ENCODE peak calls at places on chromosomes 1 and 21, in seven cellular contexts. One of them, this sample, is unnamed.

GRCh38 chr1:54705153-54705552 is 10.5 kb upstream of the TTC4 start:
- DNase-seq in neural crest cell: no peak
- DNase-seq in B cell: no peak
- DNase-seq in coronary artery: no peak
- DNase-seq in body of pancreas: no peak
- DNase-seq in hepatocyte: no peak
- DNase-seq in brain microvascular endothelial cell: no peak
- DNase-seq in this sample: no peak

GRCh38 chr1:164765557-164765956 is 206.6 kb downstream of the PBX1 start:
- DNase-seq in neural crest cell: no peak
- DNase-seq in B cell: no peak
- DNase-seq in coronary artery: no peak
- DNase-seq in body of pancreas: no peak
- DNase-seq in hepatocyte: no peak
- DNase-seq in brain microvascular endothelial cell: peak
- DNase-seq in this sample: no peak

GRCh38 chr21:31586118-31586517 is 73.4 kb upstream of the SOD1 start:
- DNase-seq in neural crest cell: no peak
- DNase-seq in B cell: no peak
- DNase-seq in coronary artery: no peak
- DNase-seq in body of pancreas: no peak
- DNase-seq in hepatocyte: no peak
- DNase-seq in brain microvascular endothelial cell: no peak
- DNase-seq in this sample: no peak

GRCh38 chr1:242318140-242318539 is 206.4 kb downstream of the PLD5 start:
- DNase-seq in neural crest cell: no peak
- DNase-seq in B cell: no peak
- DNase-seq in coronary artery: no peak
- DNase-seq in body of pancreas: peak
- DNase-seq in hepatocyte: no peak
- DNase-seq in brain microvascular endothelial cell: no peak
- DNase-seq in this sample: no peak

GRCh38 chr1:86190873-86191272 is 34.3 kb upstream of the COL24A1 start:
- DNase-seq in neural crest cell: no peak
- DNase-seq in B cell: no peak
- DNase-seq in coronary artery: no peak
- DNase-seq in body of pancreas: no peak
- DNase-seq in hepatocyte: no peak
- DNase-seq in brain microvascular endothelial cell: no peak
- DNase-seq in this sample: no peak

GRCh38 chr1:201982082-201982922 is at the start of gene RNPEP:
- DNase-seq in neural crest cell: peak
- DNase-seq in B cell: peak
- DNase-seq in coronary artery: peak
- DNase-seq in body of pancreas: peak
- DNase-seq in hepatocyte: peak
- DNase-seq in brain microvascular endothelial cell: peak
- DNase-seq in this sample: peak

GRCh38 chr1:54384921-54385726 is 21.1 kb downstream of the SSBP3 start:
- DNase-seq in neural crest cell: no peak
- DNase-seq in B cell: no peak
- DNase-seq in coronary artery: no peak
- DNase-seq in body of pancreas: no peak
- DNase-seq in hepatocyte: no peak
- DNase-seq in brain microvascular endothelial cell: no peak
- DNase-seq in this sample: no peak

GRCh38 chr21:25791321-25791720 is 56.5 kb downstream of the GABPA start:
- DNase-seq in neural crest cell: no peak
- DNase-seq in B cell: no peak
- DNase-seq in coronary artery: no peak
- DNase-seq in body of pancreas: no peak
- DNase-seq in hepatocyte: no peak
- DNase-seq in brain microvascular endothelial cell: no peak
- DNase-seq in this sample: no peak

GRCh38 chr1:35855016-35855700 is 27.9 kb upstream of the AGO1 start:
- DNase-seq in neural crest cell: no peak
- DNase-seq in B cell: no peak
- DNase-seq in coronary artery: no peak
- DNase-seq in body of pancreas: no peak
- DNase-seq in hepatocyte: peak
- DNase-seq in brain microvascular endothelial cell: no peak
- DNase-seq in this sample: no peak

GRCh38 chr1:223556414-223557124 is 108.9 kb downstream of the CAPN8 start:
- DNase-seq in neural crest cell: peak
- DNase-seq in B cell: no peak
- DNase-seq in coronary artery: no peak
- DNase-seq in body of pancreas: peak
- DNase-seq in hepatocyte: peak
- DNase-seq in brain microvascular endothelial cell: peak
- DNase-seq in this sample: peak

GRCh38 chr1:92951141-92951582 is 10.1 kb downstream of the DIPK1A start:
- DNase-seq in neural crest cell: no peak
- DNase-seq in B cell: peak
- DNase-seq in coronary artery: no peak
- DNase-seq in body of pancreas: no peak
- DNase-seq in hepatocyte: peak
- DNase-seq in brain microvascular endothelial cell: peak
- DNase-seq in this sample: no peak

GRCh38 chr1:37410815-37411214 is 63.6 kb upstream of the ZC3H12A start:
- DNase-seq in neural crest cell: peak
- DNase-seq in B cell: no peak
- DNase-seq in coronary artery: no peak
- DNase-seq in body of pancreas: no peak
- DNase-seq in hepatocyte: peak
- DNase-seq in brain microvascular endothelial cell: peak
- DNase-seq in this sample: no peak

GRCh38 chr21:21085206-21085605 is 87.0 kb downstream of the NCAM2 start:
- DNase-seq in neural crest cell: no peak
- DNase-seq in B cell: no peak
- DNase-seq in coronary artery: no peak
- DNase-seq in body of pancreas: no peak
- DNase-seq in hepatocyte: no peak
- DNase-seq in brain microvascular endothelial cell: no peak
- DNase-seq in this sample: no peak

GRCh38 chr1:206489980-206490534 is 17.3 kb upstream of the RASSF5 start:
- DNase-seq in neural crest cell: peak
- DNase-seq in B cell: peak
- DNase-seq in coronary artery: no peak
- DNase-seq in body of pancreas: peak
- DNase-seq in hepatocyte: peak
- DNase-seq in brain microvascular endothelial cell: peak
- DNase-seq in this sample: peak

GRCh38 chr1:15835741-15836510 is 11.6 kb upstream of the SPEN start:
- DNase-seq in neural crest cell: peak
- DNase-seq in B cell: peak
- DNase-seq in coronary artery: peak
- DNase-seq in body of pancreas: peak
- DNase-seq in hepatocyte: peak
- DNase-seq in brain microvascular endothelial cell: peak
- DNase-seq in this sample: peak

GRCh38 chr21:28308516-28308915 is 684.2 kb downstream of the LTN1 start:
- DNase-seq in neural crest cell: no peak
- DNase-seq in B cell: no peak
- DNase-seq in coronary artery: no peak
- DNase-seq in body of pancreas: no peak
- DNase-seq in hepatocyte: no peak
- DNase-seq in brain microvascular endothelial cell: no peak
- DNase-seq in this sample: no peak

GRCh38 chr1:245856944-245857531 is 650.0 kb downstream of the SMYD3 start:
- DNase-seq in neural crest cell: no peak
- DNase-seq in B cell: no peak
- DNase-seq in coronary artery: no peak
- DNase-seq in body of pancreas: no peak
- DNase-seq in hepatocyte: no peak
- DNase-seq in brain microvascular endothelial cell: peak
- DNase-seq in this sample: no peak

GRCh38 chr1:27402349-27402754 is 9.9 kb downstream of the GPR3 start:
- DNase-seq in neural crest cell: no peak
- DNase-seq in B cell: peak
- DNase-seq in coronary artery: peak
- DNase-seq in body of pancreas: peak
- DNase-seq in hepatocyte: peak
- DNase-seq in brain microvascular endothelial cell: no peak
- DNase-seq in this sample: no peak

GRCh38 chr21:28822882-28823335 is 169.8 kb downstream of the LTN1 start:
- DNase-seq in neural crest cell: no peak
- DNase-seq in B cell: no peak
- DNase-seq in coronary artery: no peak
- DNase-seq in body of pancreas: no peak
- DNase-seq in hepatocyte: peak
- DNase-seq in brain microvascular endothelial cell: no peak
- DNase-seq in this sample: no peak

GRCh38 chr1:30302808-30303310 is 420.5 kb downstream of the MATN1 start:
- DNase-seq in neural crest cell: no peak
- DNase-seq in B cell: no peak
- DNase-seq in coronary artery: peak
- DNase-seq in body of pancreas: no peak
- DNase-seq in hepatocyte: no peak
- DNase-seq in brain microvascular endothelial cell: no peak
- DNase-seq in this sample: no peak

GRCh38 chr1:201536542-201536941 is 2.4 kb upstream of the NAV1 start:
- DNase-seq in neural crest cell: no peak
- DNase-seq in B cell: no peak
- DNase-seq in coronary artery: peak
- DNase-seq in body of pancreas: no peak
- DNase-seq in hepatocyte: no peak
- DNase-seq in brain microvascular endothelial cell: peak
- DNase-seq in this sample: no peak

GRCh38 chr1:163163861-163164582 is 38.7 kb downstream of the RGS5 start:
- DNase-seq in neural crest cell: no peak
- DNase-seq in B cell: no peak
- DNase-seq in coronary artery: no peak
- DNase-seq in body of pancreas: no peak
- DNase-seq in hepatocyte: no peak
- DNase-seq in brain microvascular endothelial cell: peak
- DNase-seq in this sample: no peak

GRCh38 chr1:226656601-226657277 is 82.3 kb downstream of the ITPKB start:
- DNase-seq in neural crest cell: no peak
- DNase-seq in B cell: no peak
- DNase-seq in coronary artery: no peak
- DNase-seq in body of pancreas: peak
- DNase-seq in hepatocyte: no peak
- DNase-seq in brain microvascular endothelial cell: no peak
- DNase-seq in this sample: no peak

GRCh38 chr1:152001631-152002584 is 8.2 kb upstream of the S100A10 start:
- DNase-seq in neural crest cell: peak
- DNase-seq in B cell: peak
- DNase-seq in coronary artery: peak
- DNase-seq in body of pancreas: peak
- DNase-seq in hepatocyte: peak
- DNase-seq in brain microvascular endothelial cell: peak
- DNase-seq in this sample: peak

GRCh38 chr1:24392982-24393645 is 20.5 kb downstream of the STPG1 start:
- DNase-seq in neural crest cell: no peak
- DNase-seq in B cell: no peak
- DNase-seq in coronary artery: no peak
- DNase-seq in body of pancreas: no peak
- DNase-seq in hepatocyte: no peak
- DNase-seq in brain microvascular endothelial cell: no peak
- DNase-seq in this sample: no peak

GRCh38 chr1:13807213-13807612 is 107.2 kb downstream of the PRDM2 start:
- DNase-seq in neural crest cell: peak
- DNase-seq in B cell: no peak
- DNase-seq in coronary artery: no peak
- DNase-seq in body of pancreas: peak
- DNase-seq in hepatocyte: peak
- DNase-seq in brain microvascular endothelial cell: peak
- DNase-seq in this sample: peak

GRCh38 chr1:13812456-13813397 is 112.7 kb downstream of the PRDM2 start:
- DNase-seq in neural crest cell: no peak
- DNase-seq in B cell: no peak
- DNase-seq in coronary artery: no peak
- DNase-seq in body of pancreas: no peak
- DNase-seq in hepatocyte: no peak
- DNase-seq in brain microvascular endothelial cell: no peak
- DNase-seq in this sample: no peak

GRCh38 chr1:13806108-13806507 is 106.1 kb downstream of the PRDM2 start:
- DNase-seq in neural crest cell: no peak
- DNase-seq in B cell: no peak
- DNase-seq in coronary artery: no peak
- DNase-seq in body of pancreas: no peak
- DNase-seq in hepatocyte: no peak
- DNase-seq in brain microvascular endothelial cell: no peak
- DNase-seq in this sample: no peak

GRCh38 chr1:13808729-13809131 is 108.7 kb downstream of the PRDM2 start:
- DNase-seq in neural crest cell: no peak
- DNase-seq in B cell: no peak
- DNase-seq in coronary artery: no peak
- DNase-seq in body of pancreas: no peak
- DNase-seq in hepatocyte: no peak
- DNase-seq in brain microvascular endothelial cell: peak
- DNase-seq in this sample: no peak

GRCh38 chr1:13809461-13810159 is 109.6 kb downstream of the PRDM2 start:
- DNase-seq in neural crest cell: no peak
- DNase-seq in B cell: no peak
- DNase-seq in coronary artery: no peak
- DNase-seq in body of pancreas: no peak
- DNase-seq in hepatocyte: no peak
- DNase-seq in brain microvascular endothelial cell: no peak
- DNase-seq in this sample: no peak
- TF ChIP-seq CTCF in neural crest cell: no peak
- TF ChIP-seq CTCF in B cell: no peak
- TF ChIP-seq CTCF in coronary artery: no peak
- TF ChIP-seq CTCF in body of pancreas: no peak
- TF ChIP-seq CTCF in hepatocyte: no peak
- TF ChIP-seq CTCF in brain microvascular endothelial cell: no peak
- TF ChIP-seq CTCF in this sample: no peak

GRCh38 chr1:221431068-221431651 is 310.7 kb downstream of the DUSP10 start:
- DNase-seq in neural crest cell: no peak
- DNase-seq in B cell: no peak
- DNase-seq in coronary artery: no peak
- DNase-seq in body of pancreas: no peak
- DNase-seq in hepatocyte: no peak
- DNase-seq in brain microvascular endothelial cell: no peak
- DNase-seq in this sample: no peak
- TF ChIP-seq CTCF in neural crest cell: no peak
- TF ChIP-seq CTCF in B cell: no peak
- TF ChIP-seq CTCF in coronary artery: no peak
- TF ChIP-seq CTCF in body of pancreas: no peak
- TF ChIP-seq CTCF in hepatocyte: no peak
- TF ChIP-seq CTCF in brain microvascular endothelial cell: peak
- TF ChIP-seq CTCF in this sample: no peak

DNA sequence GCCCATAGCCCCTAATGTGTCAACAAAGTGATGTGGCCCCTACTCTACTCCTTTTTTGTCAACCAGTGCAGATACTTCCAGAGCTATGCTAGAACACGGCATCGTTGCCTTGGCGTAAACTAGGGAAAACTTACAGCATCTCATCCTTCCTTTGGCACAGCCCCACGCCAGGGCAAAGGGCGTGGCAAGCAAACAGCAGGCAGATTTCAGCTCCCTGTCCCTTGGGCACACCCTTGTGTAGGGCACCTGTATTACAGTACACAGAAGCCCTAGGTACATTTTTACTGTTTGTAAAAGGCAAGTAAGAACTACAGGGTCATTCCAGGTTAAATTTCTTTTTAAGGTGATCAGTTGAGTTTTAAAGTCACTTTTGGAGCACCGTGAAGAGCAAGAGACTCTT is 29.3 kb downstream of the PRDX6 start:
- DNase-seq in neural crest cell: no peak
- DNase-seq in B cell: no peak
- DNase-seq in coronary artery: no peak
- DNase-seq in body of pancreas: peak
- DNase-seq in hepatocyte: peak
- DNase-seq in brain microvascular endothelial cell: no peak
- DNase-seq in this sample: no peak
- TF ChIP-seq CTCF in neural crest cell: peak
- TF ChIP-seq CTCF in B cell: no peak
- TF ChIP-seq CTCF in coronary artery: no peak
- TF ChIP-seq CTCF in body of pancreas: peak
- TF ChIP-seq CTCF in hepatocyte: no peak
- TF ChIP-seq CTCF in brain microvascular endothelial cell: peak
- TF ChIP-seq CTCF in this sample: no peak

GRCh38 chr1:6209661-6210605 is 4.0 kb downstream of the RNF207 start:
- DNase-seq in neural crest cell: peak
- DNase-seq in B cell: peak
- DNase-seq in coronary artery: no peak
- DNase-seq in body of pancreas: no peak
- DNase-seq in hepatocyte: no peak
- DNase-seq in brain microvascular endothelial cell: no peak
- DNase-seq in this sample: no peak
- TF ChIP-seq CTCF in neural crest cell: no peak
- TF ChIP-seq CTCF in B cell: peak
- TF ChIP-seq CTCF in coronary artery: no peak
- TF ChIP-seq CTCF in body of pancreas: no peak
- TF ChIP-seq CTCF in hepatocyte: no peak
- TF ChIP-seq CTCF in brain microvascular endothelial cell: peak
- TF ChIP-seq CTCF in this sample: peak